ENCODE peak calls at places on chromosomes 11 and 22, in ten cellular contexts. X, S, O, D, B, F, R, K, A and Y are unnamed samples.

GRCh38 chr22:48536691-48537591 is 1290.7 kb downstream of the BRD1 start:
- DNase-seq in X (no peak), S (no peak), O (no peak), D (no peak), B (no peak), F (peak; percentile 86), R (no peak), K (no peak), A (no peak), Y (no peak)

GRCh38 chr11:119474682-119475596 is 52.0 kb upstream of the THY1 start:
- DNase-seq in X (peak; percentile 94), S (no peak), O (peak; percentile 36), D (peak; percentile 59), B (peak; percentile 59), F (peak; percentile 80), R (peak; percentile 84), K (peak; percentile 76), A (peak; percentile 64), Y (peak; percentile 56)

GRCh38 chr11:42976636-42977217 is 335.1 kb upstream of the API5 start:
- DNase-seq in X (no peak), S (no peak), O (no peak), D (no peak), B (no peak), F (no peak), R (no peak), K (no peak), A (no peak), Y (no peak)

GRCh38 chr22:21755855-21756284 is 20.3 kb upstream of the YPEL1 start:
- DNase-seq in X (no peak), S (no peak), O (no peak), D (no peak), B (no peak), F (no peak), R (no peak), K (no peak), A (no peak), Y (no peak)

GRCh38 chr22:48089601-48090331 is 1327.3 kb downstream of the TBC1D22A start:
- DNase-seq in X (peak; percentile 43), S (no peak), O (peak; percentile 37), D (peak; percentile 52), B (peak; percentile 39), F (peak; percentile 86), R (no peak), K (no peak), A (no peak), Y (no peak)

GRCh38 chr11:46380340-46381045 is 976 bp upstream of the MDK start:
- DNase-seq in X (peak; percentile 96), S (peak; percentile 43), O (peak; percentile 78), D (peak; percentile 93), B (peak; percentile 75), F (peak; percentile 85), R (peak; percentile 90), K (peak; percentile 90), A (peak; percentile 57), Y (no peak)

GRCh38 chr22:19987394-19988306 is 29.0 kb downstream of the ARVCF start:
- DNase-seq in X (no peak), S (no peak), O (peak; percentile 44), D (peak; percentile 36), B (no peak), F (no peak), R (no peak), K (no peak), A (no peak), Y (no peak)

GRCh38 chr22:28044546-28045173 is 125.6 kb upstream of the PITPNB start:
- DNase-seq in X (no peak), S (no peak), O (no peak), D (no peak), B (no peak), F (no peak), R (no peak), K (no peak), A (no peak), Y (no peak)

GRCh38 chr11:12089473-12089872 is 20.9 kb upstream of the MICAL2 start:
- DNase-seq in X (no peak), S (no peak), O (no peak), D (no peak), B (no peak), F (no peak), R (no peak), K (no peak), A (no peak), Y (no peak)

GRCh38 chr11:71182791-71183556 is 69.4 kb downstream of the SHANK2 start:
- DNase-seq in X (peak; percentile 18), S (no peak), O (no peak), D (no peak), B (no peak), F (peak; percentile 17), R (no peak), K (no peak), A (no peak), Y (no peak)

GRCh38 chr11:2222479-2222878 is 47.9 kb downstream of the ASCL2 start:
- DNase-seq in X (no peak), S (no peak), O (no peak), D (no peak), B (no peak), F (peak; percentile 13), R (no peak), K (no peak), A (no peak), Y (no peak)

GRCh38 chr11:127627629-127628462 is 627.3 kb upstream of the KIRREL3 start:
- DNase-seq in X (no peak), S (no peak), O (no peak), D (peak; percentile 72), B (no peak), F (no peak), R (peak; percentile 18), K (no peak), A (peak; percentile 5), Y (no peak)

GRCh38 chr11:102208835-102209234 is 98.6 kb downstream of the YAP1 start:
- DNase-seq in X (no peak), S (no peak), O (no peak), D (no peak), B (no peak), F (no peak), R (no peak), K (no peak), A (no peak), Y (no peak)
- H3K4me3 ChIP-seq in X (no peak overlapping the region), S (no peak overlapping the region), O (no peak overlapping the region), D (no peak overlapping the region), B (no peak overlapping the region), F (no peak overlapping the region), R (no peak overlapping the region), K (no peak overlapping the region), A (no peak overlapping the region), Y (no peak overlapping the region)

DNA sequence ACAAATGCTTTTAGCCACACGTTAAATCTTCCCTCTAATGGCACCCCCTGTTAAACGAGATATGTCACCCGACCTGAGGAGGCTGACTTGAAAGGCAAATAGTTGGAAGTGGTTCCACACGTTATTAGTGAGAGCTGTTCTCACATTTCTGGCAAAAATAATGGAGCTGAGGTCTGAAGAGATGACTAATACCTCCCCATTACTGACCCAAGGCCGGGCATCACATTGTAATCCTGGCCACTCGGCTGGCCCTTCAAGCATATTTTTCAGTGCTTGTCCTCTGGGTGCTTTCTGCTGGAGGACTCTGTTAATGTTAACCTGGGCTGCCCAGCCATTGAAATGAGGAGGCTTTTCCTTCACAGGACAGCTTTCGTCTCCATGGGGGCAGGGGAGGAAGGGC is 260.0 kb upstream of the CADM1 start:
- DNase-seq in X (no peak), S (no peak), O (no peak), D (no peak), B (no peak), F (no peak), R (no peak), K (no peak), A (no peak), Y (no peak)
- H3K27me3 ChIP-seq in X (peaks cover 67% of the 10 kb centered on the region), S (no peaks in the 10 kb centered on the region), O (no peaks in the 10 kb centered on the region), D (peaks cover 12% of the 10 kb centered on the region), B (no peaks in the 10 kb centered on the region), F (no peaks in the 10 kb centered on the region), R (peaks cover 2% of the 10 kb centered on the region), K (peaks cover 7% of the 10 kb centered on the region), A (no peaks in the 10 kb centered on the region), Y (peaks cover 1% of the 10 kb centered on the region)

GRCh38 chr11:27372159-27372558 is 9.1 kb upstream of the CCDC34 start:
- DNase-seq in X (no peak), S (no peak), O (no peak), D (no peak), B (no peak), F (no peak), R (no peak), K (no peak), A (no peak), Y (no peak)
- H3K4me3 ChIP-seq in X (no peak overlapping the region), S (no peak overlapping the region), O (no peak overlapping the region), D (no peak overlapping the region), B (no peak overlapping the region), F (no peak overlapping the region), R (no peak overlapping the region), K (no peak overlapping the region), A (no peak overlapping the region), Y (no peak overlapping the region)

GRCh38 chr11:64056213-64056785 is 20.6 kb downstream of the FLRT1 start:
- DNase-seq in X (no peak), S (no peak), O (no peak), D (no peak), B (no peak), F (no peak), R (no peak), K (no peak), A (peak; percentile 68), Y (no peak)

GRCh38 chr11:64055077-64055476 is 19.3 kb downstream of the FLRT1 start:
- DNase-seq in X (peak; percentile 73), S (no peak), O (no peak), D (no peak), B (peak; percentile 87), F (no peak), R (peak; percentile 25), K (no peak), A (no peak), Y (no peak)

GRCh38 chr11:64058494-64058893 is 22.8 kb downstream of the FLRT1 start:
- DNase-seq in X (no peak), S (no peak), O (no peak), D (no peak), B (peak; percentile 84), F (peak; percentile 89), R (no peak), K (no peak), A (no peak), Y (no peak)

GRCh38 chr11:64057890-64058289 is 22.2 kb downstream of the FLRT1 start:
- DNase-seq in X (no peak), S (no peak), O (no peak), D (no peak), B (no peak), F (no peak), R (no peak), K (no peak), A (no peak), Y (no peak)

DNA sequence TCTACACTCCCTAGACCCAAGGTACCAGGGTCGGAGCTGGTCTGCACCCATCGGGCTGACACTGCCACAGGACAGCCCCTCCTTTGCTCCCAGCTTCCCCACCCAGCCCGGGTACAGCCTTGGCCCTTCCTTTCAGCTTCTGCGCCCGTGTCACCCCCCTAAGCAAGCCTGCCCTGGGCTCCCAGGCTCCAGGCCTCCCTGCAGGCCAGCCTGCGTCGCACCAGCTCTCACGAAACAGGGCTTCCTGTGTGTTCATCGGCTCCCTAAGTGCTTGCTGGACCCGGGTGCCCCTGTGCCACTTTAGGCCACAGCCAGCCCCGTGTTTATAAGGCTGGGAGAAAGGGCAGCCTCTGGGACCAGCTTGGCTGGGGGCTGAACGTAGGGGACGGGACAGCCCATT is 21.1 kb downstream of the FLRT1 start:
- DNase-seq in X (no peak), S (no peak), O (no peak), D (no peak), B (no peak), F (no peak), R (no peak), K (no peak), A (no peak), Y (no peak)
- H3K27me3 ChIP-seq in X (peaks cover 27% of the 10 kb centered on the region), S (peaks cover under 1% of the 10 kb centered on the region), O (no peaks in the 10 kb centered on the region), D (peaks cover 6% of the 10 kb centered on the region), B (peaks cover 8% of the 10 kb centered on the region), F (no peaks in the 10 kb centered on the region), R (no peaks in the 10 kb centered on the region), K (peaks cover 18% of the 10 kb centered on the region), A (no peaks in the 10 kb centered on the region), Y (no peaks in the 10 kb centered on the region)